ENCODE peak calls at places on chromosomes 16 and 17, in ten cellular contexts. Z, S, A, D, C, Y, J, W, R and G are unnamed samples.

GRCh38 chr17:67628580-67629013 is 89.1 kb upstream of the NOL11 start:
- DNase-seq in W (no peak), A (no peak), J (peak; percentile 20), C (no peak), Z (peak; percentile 48), D (peak; percentile 19), S (peak; percentile 51), Y (peak; percentile 71), R (no peak), G (no peak)

GRCh38 chr16:28193530-28194423 is 18.0 kb downstream of the XPO6 start:
- DNase-seq in S (no peak), J (peak; percentile 59), W (peak; percentile 58), D (no peak), Z (no peak), A (peak; percentile 98), Y (no peak), R (no peak), C (no peak), G (peak; percentile 76)

GRCh38 chr17:69540356-69540755 is 125.9 kb downstream of the MAP2K6 start:
- DNase-seq in A (no peak), Y (no peak), R (no peak), J (no peak), D (no peak), C (no peak), Z (no peak), W (no peak), S (no peak), G (no peak)

GRCh38 chr17:4770632-4771031 is 1.1 kb upstream of the TM4SF5 start:
- DNase-seq in Z (no peak), W (no peak), A (no peak), J (no peak), R (no peak), C (no peak), S (no peak), D (no peak), Y (no peak), G (no peak)

GRCh38 chr16:104355-104754 is 26.3 kb downstream of the MPG start:
- DNase-seq in C (no peak), S (no peak), D (no peak), Z (peak; percentile 57), Y (no peak), J (no peak), A (no peak), W (no peak), R (no peak), G (no peak)

GRCh38 chr17:72282439-72283029 is 161.7 kb downstream of the SOX9 start:
- DNase-seq in R (no peak), Z (no peak), Y (no peak), W (no peak), A (no peak), C (no peak), S (no peak), D (no peak), J (no peak), G (no peak)

GRCh38 chr16:11511328-11511727 is 75.4 kb downstream of the LITAF start:
- DNase-seq in C (no peak), W (no peak), D (no peak), Z (no peak), A (no peak), Y (no peak), S (no peak), J (no peak), R (no peak), G (no peak)

GRCh38 chr17:66354472-66354871 is 52.1 kb downstream of the PRKCA start:
- DNase-seq in C (no peak), A (no peak), R (no peak), J (no peak), D (peak; percentile 40), Y (no peak), Z (no peak), W (no peak), S (no peak), G (no peak)

GRCh38 chr16:82636958-82637357 is 10.2 kb downstream of the CDH13 start:
- DNase-seq in Z (no peak), S (no peak), J (no peak), W (no peak), C (no peak), Y (no peak), D (no peak), A (no peak), R (no peak), G (no peak)

GRCh38 chr16:82638095-82638798 is 11.5 kb downstream of the CDH13 start:
- DNase-seq in Y (no peak), J (no peak), R (peak; percentile 3), A (peak; percentile 95), C (no peak), W (no peak), Z (no peak), S (no peak), D (no peak), G (peak; percentile 36)

GRCh38 chr16:82641336-82641984 is 14.7 kb downstream of the CDH13 start:
- DNase-seq in Z (no peak), J (no peak), C (no peak), S (no peak), W (no peak), D (no peak), A (peak; percentile 57), R (no peak), Y (no peak), G (no peak)

GRCh38 chr16:82639263-82639662 is 12.5 kb downstream of the CDH13 start:
- DNase-seq in S (no peak), Z (no peak), J (no peak), R (peak; percentile 30), D (no peak), Y (no peak), W (no peak), A (no peak), C (no peak), G (no peak)

GRCh38 chr16:82639666-82640336 is 13.0 kb downstream of the CDH13 start:
- DNase-seq in R (peak; percentile 56), C (no peak), J (peak; percentile 55), Z (peak; percentile 32), A (peak; percentile 58), D (peak; percentile 82), S (peak; percentile 62), W (no peak), Y (peak; percentile 69), G (peak; percentile 47)
- TF ChIP-seq CTCF in R (peak; percentile 28), C (peak; percentile 58), J (peak; percentile 61), Z (peak; percentile 49), A (peak; percentile 74), D (peak; percentile 97), S (peak; percentile 53), W (peak; percentile 34), Y (peak; percentile 73), G (peak; percentile 78)

DNA sequence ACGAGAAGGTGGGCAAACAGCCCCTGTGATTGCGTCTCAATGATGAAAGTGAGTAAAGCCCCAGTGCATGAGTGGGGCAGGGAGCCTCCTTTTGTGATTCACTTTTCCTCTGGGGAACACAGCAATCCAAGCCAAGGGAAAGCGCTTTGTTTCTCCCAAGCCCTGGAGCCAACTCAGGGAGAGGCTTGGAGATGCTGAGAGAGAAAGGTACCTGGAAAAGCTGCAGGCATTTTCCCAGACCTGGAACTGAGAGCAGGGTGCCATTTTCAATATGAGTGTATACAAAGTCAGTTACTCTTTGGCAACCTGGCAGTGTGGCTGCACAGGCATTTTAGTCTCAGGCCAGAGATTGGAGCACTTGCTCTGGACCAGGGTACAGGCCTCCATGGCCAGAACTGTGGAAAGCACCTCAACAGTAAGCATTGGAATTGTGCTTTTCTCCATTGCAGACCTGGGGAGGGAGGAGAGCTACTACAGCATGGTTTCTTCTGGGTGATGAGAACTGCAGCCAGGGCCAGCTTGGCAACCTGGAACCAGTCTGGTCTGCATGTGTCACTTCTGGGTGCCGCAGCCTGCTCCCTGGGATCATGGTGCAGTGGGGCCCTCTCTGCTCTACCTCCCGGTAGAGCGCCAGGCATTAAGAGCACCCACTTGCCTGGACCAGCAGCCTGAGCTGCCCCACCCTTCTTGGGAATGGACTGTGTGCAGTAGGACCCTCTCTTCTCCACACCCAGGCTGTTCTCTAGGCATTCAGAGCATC is 89.0 kb upstream of the CDH5 start:
- DNase-seq in R (peak; percentile 17), C (peak; percentile 86), D (no peak), Y (no peak), S (no peak), W (no peak), A (no peak), J (no peak), Z (no peak), G (no peak)
- H3K27ac ChIP-seq in R (no peak overlapping the region), C (no peak overlapping the region), D (no peak overlapping the region), Y (no peak overlapping the region), S (no peak overlapping the region), W (no peak overlapping the region), A (no peak overlapping the region), J (no peak overlapping the region), Z (no peak overlapping the region), G (peak overlapping the region; percentile 52)

GRCh38 chr17:9226130-9226793 is 205.0 kb downstream of the NTN1 start:
- DNase-seq in J (no peak), Y (no peak), S (no peak), R (peak; percentile 57), W (no peak), A (no peak), Z (no peak), C (no peak), D (no peak), G (no peak)

GRCh38 chr17:9224485-9224884 is 203.2 kb downstream of the NTN1 start:
- DNase-seq in Z (no peak), D (no peak), J (no peak), Y (no peak), R (no peak), S (no peak), A (no peak), W (no peak), C (no peak), G (no peak)

GRCh38 chr17:9226794-9227135 is 205.5 kb downstream of the NTN1 start:
- DNase-seq in D (no peak), Y (no peak), A (no peak), W (no peak), Z (no peak), J (no peak), C (no peak), S (no peak), R (peak; percentile 63), G (no peak)

GRCh38 chr17:9223531-9223930 is 202.2 kb downstream of the NTN1 start:
- DNase-seq in J (no peak), C (no peak), S (no peak), Y (no peak), Z (no peak), D (no peak), A (no peak), W (no peak), R (no peak), G (no peak)

DNA sequence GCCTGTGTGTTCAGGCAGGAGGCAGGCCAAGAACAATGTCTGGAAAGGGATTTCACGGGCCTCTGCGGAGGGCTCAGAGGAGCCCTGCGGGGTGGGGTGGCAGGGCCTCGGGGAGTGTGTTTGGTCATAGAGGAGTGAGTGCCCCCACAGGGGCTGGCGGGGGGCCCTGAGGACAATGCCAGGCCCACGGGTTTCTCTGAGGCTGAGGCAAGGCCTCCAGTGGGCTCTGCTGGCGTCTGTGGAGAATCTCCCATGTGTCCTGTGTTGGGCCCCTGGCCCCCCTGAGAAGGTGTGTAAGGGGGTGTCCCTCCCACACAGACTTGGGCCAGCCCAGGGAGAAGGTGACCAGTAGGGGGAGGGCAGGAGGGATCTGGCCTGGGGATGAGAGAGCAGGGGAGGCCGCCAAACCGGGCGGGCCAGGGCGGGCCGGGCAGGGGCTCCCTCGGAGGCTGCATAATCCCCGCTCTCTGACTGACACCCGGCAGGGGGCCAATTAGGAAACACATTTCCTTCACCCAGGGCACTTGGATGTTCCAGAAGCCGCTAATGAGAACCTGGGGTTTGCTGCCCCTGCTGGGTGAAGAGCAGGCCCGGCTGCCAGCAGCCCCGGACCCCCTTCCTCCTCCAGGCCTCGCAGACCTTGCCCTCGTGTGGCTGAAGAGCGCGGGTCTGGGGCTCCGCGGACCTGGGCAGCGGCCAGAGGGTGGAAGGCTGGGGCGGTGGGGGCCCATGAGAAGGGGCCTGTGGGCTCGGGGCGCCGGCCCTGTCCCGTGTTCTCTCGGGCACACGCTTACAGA is 204.2 kb downstream of the NTN1 start:
- DNase-seq in C (no peak), R (peak; percentile 50), Y (no peak), D (peak; percentile 88), J (no peak), W (no peak), A (no peak), S (no peak), Z (no peak), G (no peak)
- TF ChIP-seq CTCF in C (no peak), R (no peak), Y (no peak), D (peak; percentile 43), J (no peak), W (no peak), A (no peak), S (no peak), Z (no peak), G (no peak)

DNA sequence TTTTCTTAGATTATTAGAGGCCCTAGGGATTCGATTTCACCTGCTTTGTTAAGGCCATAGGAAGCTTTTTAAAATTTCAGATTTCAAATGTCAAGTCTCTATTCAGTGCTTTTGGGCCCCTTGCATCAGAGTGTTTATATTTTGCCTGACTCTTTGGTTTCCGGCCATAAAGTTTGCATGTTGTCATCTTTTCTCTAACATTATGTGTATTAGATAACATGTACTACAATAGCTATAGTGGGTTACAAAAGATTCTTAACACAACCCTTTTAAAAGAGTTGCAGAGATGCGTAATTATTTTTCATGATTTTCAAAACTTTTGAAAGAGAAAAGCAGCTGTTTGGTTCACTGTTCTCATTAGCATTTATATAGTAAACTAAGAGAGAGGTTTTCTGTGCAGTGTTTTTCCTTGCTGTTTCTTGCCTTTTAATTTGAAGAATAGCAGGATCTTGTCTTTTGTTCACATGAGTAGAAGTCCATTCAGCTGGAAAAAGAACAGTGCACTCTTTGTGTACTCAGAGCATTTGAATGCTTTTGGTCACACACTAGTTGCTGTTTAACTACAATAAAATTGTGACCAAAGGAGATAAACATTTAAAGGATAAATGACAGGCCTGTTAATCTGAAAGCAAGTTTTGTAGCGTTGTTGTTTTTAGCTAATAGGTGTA is 52.5 kb downstream of the FTO start:
- DNase-seq in Y (no peak), A (peak; percentile 36), Z (no peak), S (no peak), R (no peak), D (peak; percentile 86), C (no peak), W (no peak), J (no peak), G (no peak)
- H3K27ac ChIP-seq in Y (no peak overlapping the region), A (no peak overlapping the region), Z (peak overlapping the region; percentile 61), S (no peak overlapping the region), R (no peak overlapping the region), D (peak overlapping the region; percentile 85), C (no peak overlapping the region), W (no peak overlapping the region), J (peak overlapping the region; percentile 62), G (no peak overlapping the region)